ENCODE peak calls at places on chromosome 17, in eight cellular contexts. P is H9, C is BJ, A is foreskin fibroblast, K is progenitor cell of endocrine pancreas, D is cardiac fibroblast, I is mesothelial cell of epicardium, E is right lobe of liver. R is an unnamed sample.

GRCh38 chr17:40598928-40599627 is 33.8 kb upstream of the CCR7 start:
- DNase-seq in A (no peak), D (peak), K (no peak), E (no peak), C (no peak), I (no peak), P (no peak), R (no peak)

GRCh38 chr17:549197-550040 is 165.2 kb downstream of the VPS53 start:
- DNase-seq in I (no peak), P (no peak), E (no peak), A (peak), K (no peak), C (peak), D (peak), R (peak)

GRCh38 chr17:77322534-77323412 is 182.0 kb downstream of the SEC14L1 start:
- DNase-seq in C (peak), D (peak), A (peak), E (peak), I (peak), P (peak), K (no peak), R (peak)

GRCh38 chr17:82380860-82381702 is 9.5 kb downstream of the UTS2R start:
- DNase-seq in I (no peak), C (no peak), P (no peak), D (no peak), K (no peak), E (peak), A (peak), R (no peak)

GRCh38 chr17:56629450-56630187 is 36.1 kb downstream of the NOG start:
- DNase-seq in A (peak), I (no peak), P (peak), K (no peak), E (no peak), D (peak), C (no peak), R (peak)

GRCh38 chr17:17416007-17416399 is 60.8 kb upstream of the MED9 start:
- DNase-seq in C (peak), P (peak), D (peak), E (no peak), A (peak), I (no peak), K (no peak), R (peak)

GRCh38 chr17:13426991-13427390 is 174.7 kb downstream of the HS3ST3A1 start:
- DNase-seq in A (no peak), K (no peak), D (no peak), E (no peak), P (no peak), I (no peak), C (no peak), R (no peak)

GRCh38 chr17:28252436-28252835 is 66.6 kb upstream of the TMEM97 start:
- DNase-seq in I (no peak), P (no peak), C (no peak), K (no peak), D (no peak), E (no peak), A (peak), R (peak)

GRCh38 chr17:67800495-67800928 is 24.8 kb upstream of the BPTF start:
- DNase-seq in I (peak), C (peak), K (peak), D (peak), A (peak), E (peak), P (peak), R (peak)

GRCh38 chr17:31321481-31321880 is at the start of gene EVI2A:
- DNase-seq in C (peak), K (no peak), I (no peak), D (peak), E (no peak), P (no peak), A (peak), R (peak)

GRCh38 chr17:36594626-36595401 is 3.1 kb downstream of the DHRS11 start:
- DNase-seq in C (no peak), P (no peak), D (no peak), I (no peak), E (no peak), K (no peak), A (no peak), R (no peak)

GRCh38 chr17:31339906-31340661 is 18.7 kb upstream of the EVI2A start:
- DNase-seq in D (peak), K (no peak), E (no peak), I (no peak), C (peak), A (peak), P (no peak), R (peak)

GRCh38 chr17:77164483-77165030 is 23.8 kb downstream of the SEC14L1 start:
- DNase-seq in P (no peak), K (no peak), I (no peak), C (no peak), E (no peak), D (no peak), A (no peak), R (no peak)

GRCh38 chr17:76855105-76855504 is 13.1 kb upstream of the MGAT5B start:
- DNase-seq in E (no peak), C (no peak), K (no peak), D (no peak), I (no peak), A (no peak), P (no peak), R (no peak)

GRCh38 chr17:66491213-66491612 is 188.8 kb downstream of the PRKCA start:
- DNase-seq in K (no peak), D (no peak), A (no peak), C (no peak), E (no peak), P (no peak), I (no peak), R (no peak)

GRCh38 chr17:76797441-76797840 is 59.5 kb downstream of the MFSD11 start:
- DNase-seq in K (no peak), I (no peak), C (no peak), E (no peak), D (no peak), P (peak), A (no peak), R (no peak)

GRCh38 chr17:50090071-50090470 is 5.1 kb upstream of the PDK2 start:
- DNase-seq in P (no peak), D (no peak), A (no peak), E (peak), I (no peak), K (no peak), C (no peak), R (no peak)

GRCh38 chr17:6255331-6255730 is 179.6 kb downstream of the AIPL1 start:
- DNase-seq in K (no peak), E (no peak), A (no peak), P (no peak), I (no peak), C (no peak), D (no peak), R (no peak)

GRCh38 chr17:15048381-15048780 is 216.7 kb downstream of the PMP22 start:
- DNase-seq in E (no peak), P (no peak), D (no peak), I (no peak), K (no peak), A (peak), C (no peak), R (no peak)

GRCh38 chr17:76353004-76353598 is 615 bp downstream of the PRPSAP1 start:
- DNase-seq in A (no peak), I (no peak), C (no peak), D (no peak), P (peak), K (no peak), E (peak), R (no peak)

GRCh38 chr17:75843577-75844529 is at the start of gene UNC13D:
- DNase-seq in I (no peak), C (no peak), K (no peak), E (peak), A (no peak), P (peak), D (no peak), R (no peak)

GRCh38 chr17:57677301-57677700 is 67.8 kb downstream of the CCDC182 start:
- DNase-seq in E (no peak), I (peak), D (no peak), K (no peak), P (peak), A (no peak), C (no peak), R (no peak)

GRCh38 chr17:50863221-50863843 is 2.8 kb downstream of the TOB1 start:
- DNase-seq in K (no peak), P (peak), E (no peak), I (no peak), C (no peak), D (peak), A (peak), R (peak)

GRCh38 chr17:32485261-32485955 is 1.4 kb upstream of the CDK5R1 start:
- DNase-seq in A (no peak), D (no peak), E (no peak), I (peak), C (no peak), P (no peak), K (no peak), R (no peak)

GRCh38 chr17:64984776-64985521 is 65.7 kb upstream of the LRRC37A3 start:
- DNase-seq in K (no peak), E (no peak), P (no peak), C (peak), D (peak), I (no peak), A (peak), R (peak)

GRCh38 chr17:77266891-77267341 is 126.1 kb downstream of the SEC14L1 start:
- DNase-seq in D (no peak), P (peak), E (no peak), A (no peak), K (no peak), C (no peak), I (no peak), R (no peak)

DNA sequence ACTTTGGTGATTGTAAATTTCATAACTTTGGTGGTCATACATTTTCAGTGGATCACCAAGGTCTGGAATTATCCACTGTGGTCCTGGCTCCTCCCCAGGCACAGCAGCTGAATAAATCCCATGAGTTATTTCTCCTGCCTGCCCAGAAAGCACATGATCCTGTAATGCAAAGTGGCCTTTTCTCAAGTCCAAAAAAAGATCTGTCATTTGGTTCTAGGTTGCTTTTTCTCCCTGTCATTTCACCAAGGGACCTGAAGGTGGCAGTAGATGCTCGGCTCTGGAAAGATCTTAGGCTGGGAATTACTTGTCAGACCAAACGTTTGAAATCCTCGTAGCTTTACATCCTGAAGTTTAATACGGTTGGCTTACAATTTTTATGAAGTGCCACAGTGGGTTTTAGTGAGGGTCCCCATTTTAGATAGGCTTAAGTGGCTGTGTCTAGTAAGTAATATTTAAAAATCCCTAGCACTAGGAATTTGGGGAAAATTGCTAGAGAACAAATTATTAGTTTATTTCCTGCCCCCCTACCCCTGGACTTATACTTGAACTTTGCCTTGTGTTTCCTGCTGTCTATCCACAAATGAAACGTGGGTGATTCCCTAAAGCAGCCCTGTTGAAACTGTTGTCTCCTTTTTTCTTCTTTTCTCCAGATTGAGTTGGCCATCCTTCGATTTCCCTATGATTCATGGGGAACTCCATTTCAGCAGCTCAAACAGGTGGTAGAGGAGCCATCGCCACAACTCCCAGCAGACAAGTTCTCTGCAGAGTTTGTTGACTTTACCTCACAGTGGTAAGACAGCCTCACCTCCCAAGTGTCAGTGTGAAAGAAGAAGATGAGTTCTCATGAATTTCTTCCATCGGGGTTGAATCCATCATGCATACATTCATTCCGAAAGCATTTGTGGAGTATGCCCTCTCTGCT is 111.7 kb downstream of the MAP2K6 start:
- DNase-seq in A (peak), E (no peak), P (peak), K (peak), C (no peak), I (peak), D (peak), R (peak)
- TF ChIP-seq CTCF in A (peak), E (peak), P (peak), K (peak), C (peak), I (peak), D (peak), R (peak)

DNA sequence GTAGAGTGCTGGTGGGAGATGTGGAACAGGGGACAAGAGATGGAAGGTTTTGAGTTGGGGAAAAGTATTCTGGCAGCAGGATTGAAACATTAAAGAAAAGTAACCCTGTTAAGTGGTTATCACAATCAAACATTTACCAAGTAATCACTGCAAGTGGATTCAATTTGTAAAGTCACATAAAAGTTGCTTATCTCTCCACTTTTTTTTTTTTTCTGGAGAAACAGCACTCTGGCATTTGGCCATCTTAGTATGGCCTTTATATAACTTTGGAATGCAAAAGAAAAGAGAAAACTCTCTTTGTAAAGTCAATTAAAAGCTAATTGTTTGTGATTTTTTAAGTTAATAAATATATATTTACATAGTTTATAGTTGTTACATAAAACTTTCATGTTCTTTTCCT is 259.3 kb upstream of the TBX2 start:
- DNase-seq in D (no peak), I (no peak), E (no peak), A (no peak), C (no peak), K (no peak), P (no peak), R (no peak)
- TF ChIP-seq CTCF in D (no peak), I (no peak), E (no peak), A (no peak), C (no peak), K (no peak), P (no peak), R (no peak)

GRCh38 chr17:4734857-4735475 is 3.7 kb downstream of the MED11 start:
- DNase-seq in E (no peak), A (no peak), P (no peak), I (no peak), C (no peak), D (no peak), K (no peak), R (no peak)

GRCh38 chr17:4738136-4739121 is 1.2 kb upstream of the ZMYND15 start:
- DNase-seq in A (no peak), D (no peak), K (no peak), P (no peak), C (no peak), I (no peak), E (no peak), R (no peak)

GRCh38 chr17:4735825-4736651 is 3.6 kb upstream of the ZMYND15 start:
- DNase-seq in K (no peak), A (no peak), I (no peak), D (peak), P (no peak), C (no peak), E (no peak), R (no peak)

GRCh38 chr17:4728124-4728523 is 3.1 kb upstream of the MED11 start:
- DNase-seq in I (no peak), D (peak), E (peak), A (no peak), P (no peak), K (no peak), C (no peak), R (no peak)

DNA sequence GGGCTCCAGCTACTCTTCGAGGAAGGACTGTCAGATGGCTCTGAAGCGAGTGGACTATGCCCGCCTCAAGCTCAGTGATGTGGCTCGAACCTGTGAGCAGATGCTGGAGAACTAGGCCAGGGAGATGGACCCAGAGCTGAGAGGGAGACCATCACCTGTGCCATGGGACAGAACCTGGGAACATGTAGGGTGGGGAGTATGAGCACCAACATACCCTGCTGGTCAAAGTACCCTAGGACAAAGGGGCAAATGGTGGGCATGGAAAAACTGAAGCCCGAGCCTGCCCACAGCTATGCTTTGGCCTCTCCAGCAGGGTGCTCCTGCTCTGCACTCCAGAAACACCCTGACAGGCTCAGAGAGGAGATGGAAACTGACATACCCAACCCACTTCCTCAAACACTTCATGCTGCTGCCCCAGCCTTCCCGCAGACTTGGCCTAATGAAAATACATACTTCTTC is 1.9 kb downstream of the MED11 start:
- DNase-seq in D (no peak), E (no peak), C (no peak), A (no peak), P (no peak), K (no peak), I (no peak), R (no peak)
- TF ChIP-seq CTCF in D (peak), E (peak), C (no peak), A (no peak), P (peak), K (peak), I (no peak), R (peak)

GRCh38 chr17:69327060-69327831 is at the start of gene ABCA5:
- DNase-seq in C (peak), K (peak), A (peak), E (peak), I (peak), P (peak), D (peak), R (peak)

GRCh38 chr17:69323806-69324205 is 3.1 kb downstream of the ABCA5 start:
- DNase-seq in K (no peak), A (no peak), C (no peak), E (no peak), D (no peak), P (no peak), I (no peak), R (no peak)

GRCh38 chr17:69331746-69332145 is 4.8 kb upstream of the ABCA5 start:
- DNase-seq in C (no peak), D (no peak), I (no peak), K (no peak), P (no peak), E (no peak), A (no peak), R (no peak)

GRCh38 chr17:69325518-69326301 is 1.2 kb downstream of the ABCA5 start:
- DNase-seq in D (no peak), I (no peak), E (peak), K (no peak), P (no peak), C (no peak), A (no peak), R (no peak)

DNA sequence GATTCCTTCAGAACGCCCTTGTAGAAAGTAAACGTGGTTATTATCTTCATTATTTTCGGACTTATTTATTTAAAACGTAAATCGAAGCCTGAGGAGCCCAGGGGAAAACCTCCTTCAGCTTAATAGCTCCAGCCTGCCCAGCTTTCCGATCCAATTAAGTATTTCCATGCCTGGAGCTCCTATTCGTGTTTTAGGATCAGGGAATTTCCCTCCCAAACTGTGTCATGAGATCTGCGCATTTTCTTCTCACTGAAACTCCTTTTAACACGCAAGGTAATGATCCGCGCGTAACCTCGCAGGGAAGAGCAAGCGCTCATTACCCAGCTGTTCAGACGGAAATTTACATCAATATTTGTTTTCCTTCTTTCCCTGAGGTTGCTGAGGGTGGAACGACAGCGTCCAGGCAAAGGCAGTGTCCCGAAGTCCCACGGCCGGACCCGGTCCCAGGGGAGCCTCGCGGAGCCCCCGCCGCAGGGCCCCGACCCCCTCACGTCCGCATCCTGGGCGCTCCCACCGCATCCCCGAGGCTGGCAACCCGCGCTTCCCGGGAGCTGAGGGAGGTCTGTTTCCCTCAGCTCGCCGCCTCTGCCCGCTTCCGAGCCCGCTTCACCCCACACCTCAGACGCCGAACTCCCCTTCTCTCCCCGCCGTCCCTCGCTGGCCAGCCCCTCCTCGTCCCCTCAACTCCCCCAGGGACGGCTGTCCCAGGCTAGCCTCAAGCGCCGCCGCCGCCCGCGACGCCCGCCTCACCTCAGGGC is 452 bp downstream of the ABCA5 start:
- DNase-seq in D (peak), E (no peak), K (no peak), I (no peak), A (peak), P (no peak), C (peak), R (no peak)
- TF ChIP-seq CTCF in D (no peak), E (no peak), K (no peak), I (no peak), A (no peak), P (no peak), C (no peak), R (no peak)

DNA sequence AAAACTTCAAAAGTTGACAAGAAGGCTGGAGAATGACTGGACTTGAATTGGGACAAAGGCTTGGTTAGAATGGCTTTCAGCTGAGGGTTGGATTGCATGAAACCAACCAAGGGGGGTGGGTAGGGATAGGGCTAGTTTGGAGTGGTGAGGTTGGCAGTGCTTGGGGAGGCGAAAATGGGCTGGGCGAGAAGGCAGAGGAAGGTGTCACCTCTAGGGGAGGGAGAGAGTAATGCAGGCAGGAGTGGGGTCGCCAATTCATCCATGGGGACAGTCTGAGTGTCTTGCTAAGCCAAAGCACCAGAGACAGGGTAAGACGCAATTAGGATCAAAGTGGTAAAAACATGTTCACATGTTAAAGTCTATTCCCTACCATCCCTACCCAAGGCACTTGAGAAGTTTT is 6.2 kb upstream of the DNAH2 start:
- DNase-seq in K (no peak), E (no peak), C (no peak), P (peak), I (no peak), A (peak), D (no peak), R (no peak)
- TF ChIP-seq CTCF in K (peak), E (no peak), C (peak), P (peak), I (no peak), A (no peak), D (peak), R (peak)

DNA sequence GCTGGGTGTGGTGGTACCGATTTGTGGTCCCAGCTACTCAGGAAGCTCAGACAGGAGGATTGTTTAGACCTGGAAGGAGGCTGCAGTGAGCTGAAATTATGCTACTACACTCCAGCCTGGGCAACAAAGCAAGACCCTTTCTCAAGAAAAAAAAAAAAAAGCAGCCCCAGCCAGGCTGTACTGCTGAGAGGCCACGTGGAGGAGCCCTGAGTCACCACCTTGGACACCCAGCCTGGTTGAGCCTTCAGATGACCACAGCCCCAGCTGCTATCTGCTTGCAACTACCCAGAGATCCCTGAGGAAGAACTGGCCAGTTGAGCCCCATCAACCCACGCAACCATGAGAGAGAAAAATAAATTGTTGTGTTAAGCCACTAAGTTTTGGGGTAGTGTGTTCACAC is 23.6 kb upstream of the GPRC5C start:
- DNase-seq in D (peak), E (no peak), C (no peak), I (no peak), A (no peak), P (no peak), K (no peak), R (no peak)
- TF ChIP-seq CTCF in D (no peak), E (peak), C (no peak), I (no peak), A (no peak), P (peak), K (no peak), R (no peak)